ENCODE peak calls at places on chromosomes 4 and X, in eight cellular contexts. U is fibroblast of lung, Z is astrocyte, Y is mammary epithelial cell, C is neural progenitor cell, K is H9, M is keratinocyte, A is HCT116. D is an unnamed sample. For H4K20me1, the result is how much of the 10 kb centered on the place peaks cover.

GRCh38 chrX:30865020-30865419 is 24.0 kb downstream of the TAB3 start:
- DNase-seq in K (peak), U (no peak), M (no peak), C (peak), Z (no peak), A (no peak), Y (peak), D (peak)

GRCh38 chrX:46666831-46667230 is 92.1 kb downstream of the SLC9A7 start:
- DNase-seq in U (no peak), Y (no peak), M (no peak), Z (no peak), A (no peak), K (no peak), C (no peak), D (no peak)

GRCh38 chr4:146978641-146979040 is 33.0 kb upstream of the TTC29 start:
- DNase-seq in Z (no peak), Y (no peak), M (no peak), U (no peak), C (no peak), K (no peak), A (no peak), D (peak)

GRCh38 chrX:45323387-45323786 is 122.7 kb upstream of the DIPK2B start:
- DNase-seq in Y (peak), K (no peak), U (no peak), M (peak), A (no peak), C (no peak), Z (no peak), D (peak)

GRCh38 chr4:66489783-66490452 is 819.6 kb upstream of the EPHA5 start:
- DNase-seq in U (peak), M (no peak), K (no peak), C (no peak), Y (peak), A (no peak), Z (peak), D (peak)

GRCh38 chrX:45774961-45775360 is 574.3 kb upstream of the DIPK2B start:
- DNase-seq in Z (peak), U (peak), C (no peak), M (no peak), A (no peak), K (no peak), Y (peak), D (peak)

GRCh38 chr4:52554606-52555355 is 104.3 kb downstream of the USP46 start:
- DNase-seq in A (no peak), K (no peak), C (peak), Z (no peak), Y (no peak), M (no peak), U (no peak), D (no peak)

GRCh38 chr4:112951362-112951962 is 98.0 kb upstream of the ANK2 start:
- DNase-seq in Y (no peak), K (no peak), M (no peak), A (no peak), Z (peak), U (peak), C (no peak), D (peak)

GRCh38 chr4:95835672-95836071 is 4.2 kb upstream of the PDHA2 start:
- DNase-seq in M (no peak), C (peak), Z (no peak), A (peak), K (peak), Y (no peak), U (no peak), D (peak)

GRCh38 chrX:13898084-13898483 is 81.2 kb upstream of the GPM6B start:
- DNase-seq in M (no peak), U (no peak), K (no peak), C (peak), Z (no peak), Y (peak), A (no peak), D (peak)

GRCh38 chr4:93327346-93327745 is 501.2 kb upstream of the ATOH1 start:
- DNase-seq in K (no peak), Z (no peak), Y (no peak), A (no peak), C (no peak), M (no peak), U (no peak), D (no peak)
- H4K20me1 ChIP-seq in K (under half), Z (under half), Y (under half), A (under half), C (under half), M (under half), U (under half), D (under half)

DNA sequence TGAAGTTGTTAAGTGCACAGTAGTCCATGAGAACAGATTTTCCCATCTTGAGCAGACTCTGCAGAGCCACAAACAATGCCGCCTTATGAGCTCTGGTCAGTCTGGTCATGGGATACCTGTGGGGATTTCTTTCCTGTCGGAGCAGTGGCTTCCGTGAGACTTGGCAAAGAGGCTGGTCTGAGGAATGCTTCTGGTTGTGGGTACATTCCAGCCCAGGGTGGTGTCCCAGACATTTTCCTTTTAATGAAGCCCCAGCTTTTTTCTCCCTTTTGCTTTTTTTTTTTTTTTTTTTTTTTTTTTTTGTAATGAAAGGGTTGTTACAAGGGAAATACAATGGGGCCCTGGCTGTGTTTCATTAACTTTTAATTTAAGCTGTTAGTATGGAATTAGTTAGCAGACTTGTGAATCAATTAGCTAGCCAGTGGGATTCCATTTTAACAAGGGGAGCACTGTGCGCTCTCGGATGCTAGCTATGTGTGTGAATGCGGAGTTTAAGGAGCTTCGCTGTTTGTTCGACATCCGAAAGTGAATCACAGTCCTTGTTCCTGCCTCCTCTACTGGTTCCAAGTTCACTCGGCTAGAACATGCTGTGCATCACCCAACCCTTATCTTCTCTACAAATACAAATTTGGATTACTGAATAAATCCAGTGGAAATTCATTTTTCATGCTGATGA is 225.1 kb downstream of the CBR4 start:
- DNase-seq in K (no peak), U (peak), A (no peak), Y (peak), C (peak), Z (peak), M (no peak), D (peak)
- H3K9ac ChIP-seq in K (no peak), U (no peak), A (no peak), Y (peak), C (no peak), Z (no peak), M (no peak), D (no peak)

GRCh38 chrX:133537142-133537541 is 121.9 kb upstream of the GPC4 start:
- DNase-seq in Y (no peak), U (no peak), M (no peak), Z (no peak), K (no peak), C (no peak), A (no peak), D (no peak)

GRCh38 chrX:133531012-133531411 is 115.7 kb upstream of the GPC4 start:
- DNase-seq in U (no peak), Z (no peak), C (peak), K (no peak), Y (no peak), M (no peak), A (no peak), D (no peak)

GRCh38 chrX:133533249-133533648 is 118.0 kb upstream of the GPC4 start:
- DNase-seq in A (no peak), M (no peak), Y (no peak), K (no peak), Z (no peak), U (no peak), C (no peak), D (no peak)

GRCh38 chrX:133535066-133535465 is 119.8 kb upstream of the GPC4 start:
- DNase-seq in U (no peak), Z (no peak), K (no peak), C (no peak), A (no peak), M (no peak), Y (no peak), D (no peak)

GRCh38 chrX:133534172-133534571 is 118.9 kb upstream of the GPC4 start:
- DNase-seq in K (no peak), M (no peak), Y (no peak), Z (no peak), A (no peak), U (no peak), C (no peak), D (no peak)
- H4K20me1 ChIP-seq in K (under half), M (under half), Y (under half), Z (under half), A (under half), U (under half), C (under half), D (under half)

DNA sequence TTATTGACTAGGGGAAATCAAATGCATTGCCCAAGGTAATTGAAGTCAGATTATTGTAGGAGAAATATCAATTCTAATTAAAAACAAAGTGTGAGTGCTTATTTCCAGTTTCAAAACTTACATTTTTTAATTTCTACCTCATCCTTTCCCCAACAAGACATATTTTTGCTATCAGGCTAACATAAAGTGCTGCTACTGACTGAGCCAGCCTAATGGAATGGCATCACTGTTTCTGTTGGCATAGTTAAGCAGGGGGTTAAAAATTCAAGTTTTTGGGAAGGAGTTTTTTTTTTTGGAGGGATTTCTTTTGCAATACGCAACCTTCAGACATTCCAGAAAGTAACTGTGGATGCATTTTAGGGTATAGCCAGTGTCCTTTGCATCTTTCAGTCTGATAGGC is 24.2 kb downstream of the GAB1 start:
- DNase-seq in U (peak), C (no peak), Z (peak), M (no peak), A (no peak), K (no peak), Y (no peak), D (no peak)
- H3K9ac ChIP-seq in U (no peak), C (no peak), Z (peak), M (peak), A (no peak), K (no peak), Y (peak), D (no peak)

DNA sequence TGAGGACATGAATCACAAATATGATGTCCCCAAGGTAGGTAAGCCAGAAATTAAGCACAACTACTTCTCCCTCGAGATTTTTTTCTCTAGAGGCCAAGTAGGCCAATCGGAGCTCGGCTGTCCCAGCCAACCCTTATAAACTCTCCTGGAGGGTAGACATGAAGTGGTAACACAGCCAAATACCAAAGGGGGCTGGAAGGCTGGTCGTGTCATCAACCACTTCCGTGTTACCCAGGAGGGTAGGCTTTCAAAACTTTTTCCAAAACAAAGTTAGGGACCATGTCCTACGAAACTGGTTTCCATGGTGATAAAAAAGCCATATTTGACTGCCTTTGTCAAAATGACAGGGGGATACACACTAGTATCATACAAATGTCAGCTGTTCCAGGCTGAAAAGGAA is 21.0 kb downstream of the BCOR start:
- DNase-seq in M (no peak), U (peak), Z (no peak), A (no peak), C (no peak), K (no peak), Y (no peak), D (no peak)
- H4K20me1 ChIP-seq in M (under half), U (under half), Z (under half), A (under half), C (half or more), K (under half), Y (under half), D (under half)

GRCh38 chr4:151991001-151991883 is 230.4 kb upstream of the GATB start:
- DNase-seq in K (no peak), A (no peak), C (no peak), Z (no peak), U (peak), M (no peak), Y (no peak), D (no peak)
- H3K9ac ChIP-seq in K (no peak), A (no peak), C (no peak), Z (no peak), U (no peak), M (no peak), Y (no peak), D (peak)

GRCh38 chr4:8598391-8599090 is 6.0 kb downstream of the CPZ start:
- DNase-seq in A (no peak), Y (no peak), Z (no peak), C (no peak), U (no peak), K (no peak), M (no peak), D (no peak)
- H4K20me1 ChIP-seq in A (under half), Y (under half), Z (under half), C (under half), U (under half), K (under half), M (under half), D (under half)

DNA sequence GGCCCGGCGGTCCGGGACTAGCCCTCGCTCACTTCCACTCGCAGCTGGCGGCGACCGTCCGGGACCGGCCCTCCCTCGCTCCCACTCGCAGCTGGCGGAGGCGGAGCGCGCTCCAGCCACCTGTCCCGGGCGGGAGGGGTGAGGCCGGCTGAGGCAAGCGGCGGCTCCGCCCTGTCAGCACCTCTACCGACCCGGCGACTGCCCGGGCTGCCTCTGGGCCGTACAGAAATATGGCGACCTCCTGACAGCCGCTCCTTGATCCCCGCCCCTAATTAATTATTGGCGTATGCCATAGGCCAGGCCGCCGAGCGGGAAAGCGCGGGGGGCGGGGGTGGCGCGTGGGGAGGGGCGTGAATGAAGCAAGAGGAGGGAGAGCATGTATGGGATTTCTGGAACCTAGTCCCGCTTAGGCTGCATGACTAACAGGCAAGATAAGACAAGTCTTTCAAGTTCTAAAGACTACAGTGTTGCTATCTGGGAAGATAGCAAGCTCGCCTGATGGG is at the start of gene MORC4:
- DNase-seq in K (peak), Z (peak), C (peak), U (peak), A (peak), M (peak), Y (peak), D (peak)
- H3K9ac ChIP-seq in K (no peak), Z (peak), C (no peak), U (peak), A (peak), M (peak), Y (peak), D (peak)

GRCh38 chr4:4254179-4254578 is 6.2 kb upstream of the TMEM128 start:
- DNase-seq in U (no peak), K (no peak), M (no peak), Y (no peak), Z (no peak), A (no peak), C (no peak), D (no peak)
- H4K20me1 ChIP-seq in U (under half), K (under half), M (under half), Y (under half), Z (under half), A (under half), C (under half), D (under half)

GRCh38 chr4:89539374-89539773 is 231.8 kb upstream of the GPRIN3 start:
- DNase-seq in M (no peak), C (no peak), U (peak), A (no peak), Z (peak), K (no peak), Y (no peak), D (peak)

GRCh38 chr4:89538171-89538570 is 230.6 kb upstream of the GPRIN3 start:
- DNase-seq in M (no peak), K (no peak), Z (no peak), A (no peak), Y (no peak), U (no peak), C (no peak), D (no peak)

GRCh38 chr4:89541998-89542397 is 234.4 kb upstream of the GPRIN3 start:
- DNase-seq in Y (no peak), M (no peak), C (no peak), U (no peak), Z (no peak), K (no peak), A (no peak), D (no peak)

GRCh38 chr4:89538886-89539285 is 231.3 kb upstream of the GPRIN3 start:
- DNase-seq in C (no peak), U (no peak), Z (no peak), K (no peak), A (no peak), M (no peak), Y (no peak), D (no peak)

GRCh38 chr4:89539797-89540711 is 232.5 kb upstream of the GPRIN3 start:
- DNase-seq in U (peak), Y (no peak), C (no peak), K (no peak), Z (no peak), M (no peak), A (no peak), D (no peak)
- H3K9ac ChIP-seq in U (no peak), Y (no peak), C (no peak), K (no peak), Z (no peak), M (no peak), A (no peak), D (no peak)